ENCODE peak calls at places on chromosomes 11 and 22, in five cellular contexts. One of them, this sample, is unnamed.

GRCh38 chr11:1205987-1206331 is 16.9 kb upstream of the MUC5B start:
- DNase-seq in posterior cingulate gyrus: no peak
- DNase-seq in NCI-H345: no peak
- DNase-seq in neural crest cell: no peak
- DNase-seq in stimulated activated CD8-positive, alpha-beta memory T cell treated with anti-CD3 and anti-CD28 coated beads, Interleukin-4, amount 100 ng/mL, for 24 hours: no peak
- DNase-seq in this sample: peak

GRCh38 chr22:29330753-29331152 is 15.3 kb upstream of the RASL10A start:
- DNase-seq in neural crest cell: peak
- DNase-seq in stimulated activated CD8-positive, alpha-beta memory T cell treated with anti-CD3 and anti-CD28 coated beads, Interleukin-4, amount 100 ng/mL, for 24 hours: no peak
- DNase-seq in posterior cingulate gyrus: no peak
- DNase-seq in NCI-H345: no peak
- DNase-seq in this sample: no peak

GRCh38 chr11:46220313-46220712 is 57.1 kb upstream of the CREB3L1 start:
- DNase-seq in neural crest cell: no peak
- DNase-seq in stimulated activated CD8-positive, alpha-beta memory T cell treated with anti-CD3 and anti-CD28 coated beads, Interleukin-4, amount 100 ng/mL, for 24 hours: no peak
- DNase-seq in NCI-H345: no peak
- DNase-seq in posterior cingulate gyrus: no peak
- DNase-seq in this sample: no peak

GRCh38 chr11:65502274-65502851 is 3.5 kb downstream of the MALAT1 start:
- DNase-seq in NCI-H345: no peak
- DNase-seq in posterior cingulate gyrus: no peak
- DNase-seq in neural crest cell: no peak
- DNase-seq in stimulated activated CD8-positive, alpha-beta memory T cell treated with anti-CD3 and anti-CD28 coated beads, Interleukin-4, amount 100 ng/mL, for 24 hours: no peak
- DNase-seq in this sample: no peak

GRCh38 chr11:119772581-119772980 is 43.6 kb upstream of the NECTIN1 start:
- DNase-seq in stimulated activated CD8-positive, alpha-beta memory T cell treated with anti-CD3 and anti-CD28 coated beads, Interleukin-4, amount 100 ng/mL, for 24 hours: no peak
- DNase-seq in NCI-H345: no peak
- DNase-seq in neural crest cell: no peak
- DNase-seq in posterior cingulate gyrus: no peak
- DNase-seq in this sample: no peak

GRCh38 chr11:47856186-47856585 is 8.0 kb upstream of the NUP160 start:
- DNase-seq in NCI-H345: peak
- DNase-seq in stimulated activated CD8-positive, alpha-beta memory T cell treated with anti-CD3 and anti-CD28 coated beads, Interleukin-4, amount 100 ng/mL, for 24 hours: no peak
- DNase-seq in neural crest cell: no peak
- DNase-seq in posterior cingulate gyrus: no peak
- DNase-seq in this sample: no peak

GRCh38 chr11:48012051-48012391 is 31.7 kb downstream of the PTPRJ start:
- DNase-seq in neural crest cell: no peak
- DNase-seq in stimulated activated CD8-positive, alpha-beta memory T cell treated with anti-CD3 and anti-CD28 coated beads, Interleukin-4, amount 100 ng/mL, for 24 hours: peak
- DNase-seq in posterior cingulate gyrus: no peak
- DNase-seq in NCI-H345: no peak
- DNase-seq in this sample: no peak

GRCh38 chr11:62613275-62613864 is 313 bp downstream of the ROM1 start:
- DNase-seq in posterior cingulate gyrus: no peak
- DNase-seq in neural crest cell: no peak
- DNase-seq in stimulated activated CD8-positive, alpha-beta memory T cell treated with anti-CD3 and anti-CD28 coated beads, Interleukin-4, amount 100 ng/mL, for 24 hours: no peak
- DNase-seq in NCI-H345: no peak
- DNase-seq in this sample: no peak

GRCh38 chr11:64923151-64923661 is 1.3 kb upstream of the PPP2R5B start:
- DNase-seq in neural crest cell: no peak
- DNase-seq in posterior cingulate gyrus: no peak
- DNase-seq in stimulated activated CD8-positive, alpha-beta memory T cell treated with anti-CD3 and anti-CD28 coated beads, Interleukin-4, amount 100 ng/mL, for 24 hours: no peak
- DNase-seq in NCI-H345: no peak
- DNase-seq in this sample: no peak

GRCh38 chr11:71999360-71999759 is 651 bp downstream of the IL18BP start:
- DNase-seq in posterior cingulate gyrus: no peak
- DNase-seq in neural crest cell: no peak
- DNase-seq in stimulated activated CD8-positive, alpha-beta memory T cell treated with anti-CD3 and anti-CD28 coated beads, Interleukin-4, amount 100 ng/mL, for 24 hours: no peak
- DNase-seq in NCI-H345: no peak
- DNase-seq in this sample: no peak

GRCh38 chr22:20432244-20432686 is 5.4 kb downstream of the SCARF2 start:
- DNase-seq in neural crest cell: no peak
- DNase-seq in posterior cingulate gyrus: no peak
- DNase-seq in stimulated activated CD8-positive, alpha-beta memory T cell treated with anti-CD3 and anti-CD28 coated beads, Interleukin-4, amount 100 ng/mL, for 24 hours: no peak
- DNase-seq in NCI-H345: no peak
- DNase-seq in this sample: no peak

GRCh38 chr11:1887451-1888346 is 4.0 kb downstream of the PRR33 start:
- DNase-seq in NCI-H345: no peak
- DNase-seq in neural crest cell: no peak
- DNase-seq in posterior cingulate gyrus: no peak
- DNase-seq in stimulated activated CD8-positive, alpha-beta memory T cell treated with anti-CD3 and anti-CD28 coated beads, Interleukin-4, amount 100 ng/mL, for 24 hours: no peak
- DNase-seq in this sample: no peak

GRCh38 chr11:121899534-121899933 is 216.5 kb downstream of the BLID start:
- DNase-seq in NCI-H345: no peak
- DNase-seq in neural crest cell: no peak
- DNase-seq in posterior cingulate gyrus: no peak
- DNase-seq in stimulated activated CD8-positive, alpha-beta memory T cell treated with anti-CD3 and anti-CD28 coated beads, Interleukin-4, amount 100 ng/mL, for 24 hours: no peak
- DNase-seq in this sample: no peak

GRCh38 chr22:44032126-44032730 is 8.1 kb downstream of the PARVB start:
- DNase-seq in posterior cingulate gyrus: no peak
- DNase-seq in stimulated activated CD8-positive, alpha-beta memory T cell treated with anti-CD3 and anti-CD28 coated beads, Interleukin-4, amount 100 ng/mL, for 24 hours: no peak
- DNase-seq in neural crest cell: no peak
- DNase-seq in NCI-H345: no peak
- DNase-seq in this sample: no peak

This sample was measured in GM12892.